ENCODE peak calls at places on chromosomes 5 and 9, in ten cellular contexts. F is stimulated activated CD8-positive, alpha-beta memory T cell treated with anti-CD3 and anti-CD28 coated beads, Interleukin-7, amount 100 ng/mL, for 24 hours; H is fibroblast of the conjunctiva; D is aorta; Y is GM12892; B is EL; J is neuronal stem cell; O is C1 segment of cervical spinal cord; N is pons; T is uterus. E is an unnamed sample.

GRCh38 chr9:121055642-121056143 is 5.6 kb upstream of the C5 start:
- DNase-seq in F (no peak), H (no peak), D (no peak), Y (no peak), B (peak; percentile 13), J (no peak), O (no peak), N (no peak), T (no peak), E (no peak)

GRCh38 chr9:68953771-68954170 is 60.1 kb downstream of the PRKACG start:
- DNase-seq in F (no peak), H (no peak), D (no peak), Y (no peak), B (no peak), J (no peak), O (no peak), N (no peak), T (no peak), E (no peak)

GRCh38 chr9:137048655-137049543 is 2.9 kb upstream of the NPDC1 start:
- DNase-seq in F (no peak), H (no peak), D (no peak), Y (no peak), B (no peak), J (no peak), O (peak; percentile 49), N (no peak), T (no peak), E (no peak)

GRCh38 chr5:194102-194501 is 2.8 kb downstream of the LRRC14B start:
- DNase-seq in F (no peak), H (no peak), D (peak; percentile 61), Y (no peak), B (no peak), J (no peak), O (no peak), N (no peak), T (no peak), E (peak; percentile 80)

GRCh38 chr5:180291234-180291940 is 496 bp downstream of the MAPK9 start:
- DNase-seq in F (no peak), H (no peak), D (no peak), Y (peak; percentile 43), B (peak; percentile 25), J (no peak), O (peak; percentile 36), N (no peak), T (no peak), E (peak; percentile 48)

GRCh38 chr5:68149189-68149588 is 66.4 kb upstream of the PIK3R1 start:
- DNase-seq in F (no peak), H (no peak), D (no peak), Y (no peak), B (no peak), J (no peak), O (no peak), N (no peak), T (no peak), E (no peak)

GRCh38 chr9:96047741-96048115 is 172.2 kb downstream of the ERCC6L2 start:
- DNase-seq in F (no peak), H (no peak), D (no peak), Y (no peak), B (no peak), J (no peak), O (no peak), N (no peak), T (no peak), E (no peak)

GRCh38 chr5:6458833-6459232 is 10.2 kb downstream of the UBE2QL1 start:
- DNase-seq in F (no peak), H (no peak), D (no peak), Y (no peak), B (no peak), J (no peak), O (no peak), N (no peak), T (no peak), E (no peak)

GRCh38 chr9:98700801-98701200 is 7.9 kb downstream of the GABBR2 start:
- DNase-seq in F (no peak), H (no peak), D (no peak), Y (no peak), B (no peak), J (no peak), O (no peak), N (no peak), T (no peak), E (no peak)

GRCh38 chr5:83570916-83571315 is 99.4 kb downstream of the VCAN start:
- DNase-seq in F (no peak), H (no peak), D (no peak), Y (no peak), B (peak; percentile 1), J (no peak), O (no peak), N (no peak), T (no peak), E (no peak)

E was measured in Right ventricle myocardium superior.